ENCODE peak calls at places on chromosomes 12 and 14, in four cellular contexts. One of them, this sample, is unnamed.

GRCh38 chr14:102711207-102711606 is 66.0 kb upstream of the TRAF3 start:
- DNase-seq in HEK293T: no peak
- DNase-seq in K562: no peak
- DNase-seq in HepG2: no peak
- DNase-seq in this sample: no peak

GRCh38 chr14:52683985-52684520 is 11.3 kb downstream of the ERO1A start:
- DNase-seq in HEK293T: no peak
- DNase-seq in K562: no peak
- DNase-seq in HepG2: no peak
- DNase-seq in this sample: no peak

GRCh38 chr12:49702676-49703228 is 4.5 kb downstream of the FMNL3 start:
- DNase-seq in HEK293T: no peak
- DNase-seq in K562: no peak
- DNase-seq in HepG2: no peak
- DNase-seq in this sample: no peak

GRCh38 chr12:91327136-91327535 is 144.5 kb upstream of the DCN start:
- DNase-seq in HEK293T: no peak
- DNase-seq in K562: no peak
- DNase-seq in HepG2: no peak
- DNase-seq in this sample: no peak

GRCh38 chr14:51014086-51014485 is 69.8 kb upstream of the PYGL start:
- DNase-seq in HEK293T: peak
- DNase-seq in K562: no peak
- DNase-seq in HepG2: no peak
- DNase-seq in this sample: no peak

GRCh38 chr14:80055912-80056801 is 155.1 kb downstream of the DIO2 start:
- DNase-seq in HEK293T: peak
- DNase-seq in K562: peak
- DNase-seq in HepG2: peak
- DNase-seq in this sample: no peak

GRCh38 chr14:104108570-104109060 is 23.1 kb downstream of the ASPG start:
- DNase-seq in HEK293T: no peak
- DNase-seq in K562: no peak
- DNase-seq in HepG2: no peak
- DNase-seq in this sample: no peak

GRCh38 chr14:102777711-102778615 is 714 bp downstream of the TRAF3 start:
- DNase-seq in HEK293T: no peak
- DNase-seq in K562: peak
- DNase-seq in HepG2: no peak
- DNase-seq in this sample: no peak

GRCh38 chr12:29320295-29321090 is 60.5 kb downstream of the ERGIC2 start:
- DNase-seq in HEK293T: no peak
- DNase-seq in K562: no peak
- DNase-seq in HepG2: peak
- DNase-seq in this sample: no peak

GRCh38 chr14:51356381-51356780 is 116.3 kb downstream of the TMX1 start:
- DNase-seq in HEK293T: no peak
- DNase-seq in K562: no peak
- DNase-seq in HepG2: no peak
- DNase-seq in this sample: no peak

GRCh38 chr14:94026173-94026885 is at the start of gene OTUB2:
- DNase-seq in HEK293T: peak
- DNase-seq in K562: peak
- DNase-seq in HepG2: peak
- DNase-seq in this sample: peak

GRCh38 chr12:117472983-117473382 is 111.6 kb upstream of the NOS1 start:
- DNase-seq in HEK293T: peak
- DNase-seq in K562: peak
- DNase-seq in HepG2: peak
- DNase-seq in this sample: no peak

GRCh38 chr12:47990351-47991105 is 13.7 kb downstream of the COL2A1 start:
- DNase-seq in HEK293T: no peak
- DNase-seq in K562: no peak
- DNase-seq in HepG2: no peak
- DNase-seq in this sample: peak

GRCh38 chr12:71392521-71393145 is 47.0 kb upstream of the LGR5 start:
- DNase-seq in HEK293T: peak
- DNase-seq in K562: peak
- DNase-seq in HepG2: peak
- DNase-seq in this sample: peak

DNA sequence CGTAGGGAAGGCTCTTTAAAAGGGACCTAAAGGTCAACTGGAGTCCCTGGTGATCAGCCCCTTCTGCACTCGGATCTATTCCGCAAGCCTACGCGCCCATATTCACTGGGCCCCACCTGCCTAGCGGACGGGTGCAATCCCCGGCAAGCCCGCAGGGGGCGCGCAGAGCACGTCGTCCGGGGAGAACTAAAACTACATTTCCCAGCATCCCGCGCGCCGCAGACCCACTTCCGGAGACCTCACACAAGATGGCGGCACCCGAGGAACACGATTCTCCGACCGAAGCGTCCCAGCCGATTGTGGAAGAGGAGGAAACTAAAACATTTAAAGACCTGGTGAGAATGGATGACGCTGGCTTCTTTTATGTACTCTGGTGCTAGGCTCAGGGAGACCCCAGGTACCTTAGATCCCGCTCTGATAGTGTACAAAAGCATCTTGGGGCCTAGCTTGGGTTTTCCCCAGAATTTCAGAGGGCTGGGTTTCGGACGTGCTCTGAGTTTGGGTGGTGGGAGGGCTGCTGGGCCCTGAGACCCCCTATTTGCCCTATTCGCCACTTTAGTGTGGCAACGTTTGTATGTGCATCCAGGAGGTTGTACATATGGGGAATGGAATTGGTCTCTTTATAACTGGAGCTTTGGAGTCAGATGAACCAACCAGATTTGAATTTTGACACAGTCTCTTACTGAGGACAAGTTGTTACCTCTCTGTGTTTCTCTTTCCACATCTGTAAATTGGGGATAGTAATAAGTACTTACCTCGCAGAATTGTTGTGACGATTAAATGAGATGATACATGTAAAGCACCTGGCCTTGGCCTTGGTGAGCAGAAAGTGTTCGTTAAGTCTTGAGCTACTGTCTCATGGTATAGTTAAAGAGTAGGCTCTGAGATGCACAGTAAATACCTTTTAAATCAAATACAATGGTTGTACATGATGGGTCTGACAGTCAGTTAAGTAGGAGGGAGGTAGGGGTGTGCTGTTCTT is at the start of gene DDX47:
- DNase-seq in HEK293T: peak
- DNase-seq in K562: peak
- DNase-seq in HepG2: peak
- DNase-seq in this sample: peak
- TF ChIP-seq TARDBP in HEK293T: no peak
- TF ChIP-seq TARDBP in K562: no peak
- TF ChIP-seq TARDBP in HepG2: peak
- TF ChIP-seq TARDBP in this sample: peak

GRCh38 chr12:105455250-105455649 is 124.8 kb downstream of the C12orf75 start:
- DNase-seq in HEK293T: no peak
- DNase-seq in K562: no peak
- DNase-seq in HepG2: no peak
- DNase-seq in this sample: no peak
- TF ChIP-seq TARDBP in HEK293T: no peak
- TF ChIP-seq TARDBP in K562: no peak
- TF ChIP-seq TARDBP in HepG2: no peak
- TF ChIP-seq TARDBP in this sample: no peak

GRCh38 chr12:113874999-113875561 is 91.0 kb downstream of the RBM19 start:
- DNase-seq in HEK293T: no peak
- DNase-seq in K562: no peak
- DNase-seq in HepG2: no peak
- DNase-seq in this sample: no peak
- TF ChIP-seq TARDBP in HEK293T: no peak
- TF ChIP-seq TARDBP in K562: no peak
- TF ChIP-seq TARDBP in HepG2: no peak
- TF ChIP-seq TARDBP in this sample: no peak

DNA sequence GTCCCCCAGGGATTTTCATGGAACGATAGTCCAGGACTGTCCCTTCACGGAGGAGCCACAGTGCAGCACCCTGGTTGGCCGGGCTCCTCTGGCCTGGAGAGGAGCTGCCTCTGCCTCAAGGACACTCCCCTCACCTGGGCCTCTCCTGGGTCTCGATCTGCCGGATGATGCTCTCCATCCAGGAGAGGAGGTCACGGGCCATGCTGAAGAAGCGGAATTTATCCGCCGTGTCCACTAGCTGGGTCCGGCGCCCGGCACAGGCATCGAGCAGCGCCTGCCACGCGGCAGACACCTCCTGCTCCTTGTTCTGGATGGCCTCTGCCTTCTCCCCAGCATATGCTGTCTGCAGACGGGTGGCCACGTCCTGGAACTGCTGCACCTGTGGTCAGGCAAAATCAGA is 66.5 kb downstream of the PLEKHG3 start:
- DNase-seq in HEK293T: no peak
- DNase-seq in K562: no peak
- DNase-seq in HepG2: no peak
- DNase-seq in this sample: no peak
- TF ChIP-seq TARDBP in HEK293T: no peak
- TF ChIP-seq TARDBP in K562: no peak
- TF ChIP-seq TARDBP in HepG2: no peak
- TF ChIP-seq TARDBP in this sample: no peak

GRCh38 chr12:77968021-77968420 is 137.3 kb downstream of the NAV3 start:
- DNase-seq in HEK293T: no peak
- DNase-seq in K562: no peak
- DNase-seq in HepG2: no peak
- DNase-seq in this sample: no peak
- TF ChIP-seq TARDBP in HEK293T: no peak
- TF ChIP-seq TARDBP in K562: no peak
- TF ChIP-seq TARDBP in HepG2: no peak
- TF ChIP-seq TARDBP in this sample: no peak

GRCh38 chr12:30982413-30982812 is 55.9 kb downstream of the TSPAN11 start:
- DNase-seq in HEK293T: no peak
- DNase-seq in K562: no peak
- DNase-seq in HepG2: no peak
- DNase-seq in this sample: no peak
- TF ChIP-seq TARDBP in HEK293T: no peak
- TF ChIP-seq TARDBP in K562: no peak
- TF ChIP-seq TARDBP in HepG2: no peak
- TF ChIP-seq TARDBP in this sample: no peak

GRCh38 chr14:77582511-77582910 is 33.9 kb downstream of the SPTLC2 start:
- DNase-seq in HEK293T: no peak
- DNase-seq in K562: no peak
- DNase-seq in HepG2: no peak
- DNase-seq in this sample: no peak
- TF ChIP-seq TARDBP in HEK293T: no peak
- TF ChIP-seq TARDBP in K562: no peak
- TF ChIP-seq TARDBP in HepG2: no peak
- TF ChIP-seq TARDBP in this sample: no peak

DNA sequence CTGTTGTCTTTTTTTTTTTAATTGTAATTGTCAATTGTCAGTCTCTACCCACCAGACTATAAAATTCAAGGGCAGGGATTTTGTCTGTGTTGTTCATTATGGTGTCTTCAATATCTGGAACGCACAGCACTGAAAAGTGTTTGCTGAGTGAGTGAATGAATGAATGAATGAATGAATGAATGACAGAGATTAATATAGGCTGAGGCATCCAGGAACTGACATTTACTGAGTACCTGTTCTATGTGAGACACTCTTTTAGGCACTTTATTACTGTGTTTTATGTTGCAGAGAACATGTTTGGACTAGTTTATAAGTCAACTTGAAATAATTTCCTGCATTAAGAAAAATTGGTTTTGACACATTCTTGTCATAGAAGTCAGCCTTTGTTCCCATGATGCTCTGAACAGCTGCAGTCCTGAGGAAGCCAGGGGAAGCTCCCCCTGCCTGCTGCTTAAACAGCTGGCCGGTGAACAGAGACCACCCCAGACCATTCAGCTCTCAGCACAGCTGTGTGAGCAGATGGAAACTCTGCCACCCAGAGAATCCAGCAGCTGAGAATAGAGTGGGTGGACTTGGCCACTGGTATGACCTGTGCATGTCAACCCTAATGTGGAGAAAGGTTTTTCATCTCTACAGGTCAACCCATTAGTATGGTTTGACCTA is 160.7 kb upstream of the CCND2 start:
- DNase-seq in HEK293T: no peak
- DNase-seq in K562: no peak
- DNase-seq in HepG2: no peak
- DNase-seq in this sample: no peak
- TF ChIP-seq TARDBP in HEK293T: no peak
- TF ChIP-seq TARDBP in K562: no peak
- TF ChIP-seq TARDBP in HepG2: no peak
- TF ChIP-seq TARDBP in this sample: no peak

GRCh38 chr14:74240794-74241610 is 1.8 kb downstream of the VSX2 start:
- DNase-seq in HEK293T: no peak
- DNase-seq in K562: no peak
- DNase-seq in HepG2: no peak
- DNase-seq in this sample: no peak
- TF ChIP-seq TARDBP in HEK293T: no peak
- TF ChIP-seq TARDBP in K562: no peak
- TF ChIP-seq TARDBP in HepG2: no peak
- TF ChIP-seq TARDBP in this sample: no peak

GRCh38 chr12:13079440-13079906 is 24.0 kb downstream of the GSG1 start:
- DNase-seq in HEK293T: no peak
- DNase-seq in K562: no peak
- DNase-seq in HepG2: peak
- DNase-seq in this sample: no peak
- TF ChIP-seq TARDBP in HEK293T: no peak
- TF ChIP-seq TARDBP in K562: no peak
- TF ChIP-seq TARDBP in HepG2: peak
- TF ChIP-seq TARDBP in this sample: no peak